ENCODE peak calls at places on chromosomes 12 and 14, in ten cellular contexts. U is brain microvascular endothelial cell, R is psoas muscle, P is gastrocnemius medialis, V is chondrocyte, S is body of pancreas, C is type B pancreatic cell, H is dorsolateral prefrontal cortex, G is tibial artery, Z is endothelial cell. O is an unnamed sample.

GRCh38 chr14:105058521-105059034 is 6.7 kb downstream of the GPR132 start:
- DNase-seq in U (no peak), V (no peak), S (no peak), C (no peak), G (no peak), R (no peak), P (no peak), H (no peak), Z (no peak), O (no peak)

GRCh38 chr14:69479696-69480095 is 4.8 kb upstream of the PLEKHD1 start:
- DNase-seq in G (no peak), R (no peak), C (no peak), H (no peak), V (no peak), P (no peak), Z (no peak), S (no peak), U (no peak), O (no peak)

GRCh38 chr12:126572170-126572569 is 1506.9 kb downstream of the AACS start:
- DNase-seq in Z (no peak), R (no peak), U (no peak), H (no peak), V (no peak), S (no peak), P (no peak), G (no peak), C (no peak), O (no peak)

GRCh38 chr12:83971781-83972180 is 940.8 kb downstream of the SLC6A15 start:
- DNase-seq in V (no peak), U (no peak), P (no peak), C (no peak), R (no peak), S (no peak), H (no peak), Z (no peak), G (no peak), O (no peak)

GRCh38 chr12:26783791-26784379 is 49.1 kb downstream of the ITPR2 start:
- DNase-seq in V (no peak), G (no peak), S (no peak), H (no peak), R (no peak), C (no peak), U (no peak), P (no peak), Z (no peak), O (no peak)

GRCh38 chr14:31362746-31363145 is 57.6 kb downstream of the HEATR5A start:
- DNase-seq in V (no peak), C (no peak), S (no peak), H (no peak), Z (no peak), R (no peak), U (no peak), P (no peak), G (no peak), O (no peak)

GRCh38 chr14:50006141-50006540 is 110.2 kb downstream of the VCPKMT start:
- DNase-seq in R (no peak), H (no peak), S (no peak), C (no peak), P (no peak), U (no peak), G (no peak), V (no peak), Z (no peak), O (no peak)

GRCh38 chr12:89618113-89618862 is 90.3 kb downstream of the ATP2B1 start:
- DNase-seq in H (no peak), U (peak), P (no peak), R (no peak), S (no peak), G (no peak), Z (no peak), V (no peak), C (no peak), O (no peak)

GRCh38 chr12:70359458-70360197 is 6.5 kb upstream of the KCNMB4 start:
- DNase-seq in R (no peak), V (no peak), P (no peak), C (no peak), S (no peak), Z (no peak), H (no peak), U (no peak), G (no peak), O (no peak)

GRCh38 chr14:59483360-59483759 is 848 bp downstream of the L3HYPDH start:
- DNase-seq in G (no peak), Z (no peak), V (no peak), P (no peak), S (no peak), C (no peak), H (no peak), U (peak), R (peak), O (no peak)

GRCh38 chr12:26523708-26524150 is 309.3 kb downstream of the ITPR2 start:
- DNase-seq in Z (no peak), C (no peak), H (peak), V (no peak), G (peak), R (peak), P (peak), S (peak), U (peak), O (no peak)

GRCh38 chr14:54207476-54207875 is 189.3 kb upstream of the CDKN3 start:
- DNase-seq in V (no peak), U (no peak), Z (no peak), S (no peak), G (no peak), C (no peak), H (no peak), R (no peak), P (no peak), O (no peak)

GRCh38 chr14:79057333-79057732 is 887.2 kb downstream of the NRXN3 start:
- DNase-seq in P (no peak), S (no peak), C (no peak), G (no peak), U (no peak), R (no peak), H (no peak), V (no peak), Z (no peak), O (no peak)

GRCh38 chr12:52691765-52692150 is 11.6 kb upstream of the KRT1 start:
- DNase-seq in P (no peak), H (no peak), V (no peak), U (no peak), R (no peak), S (no peak), C (no peak), Z (no peak), G (no peak), O (no peak)

GRCh38 chr12:52693261-52693660 is 10.1 kb downstream of the KRT77 start:
- DNase-seq in P (peak), U (no peak), R (no peak), S (no peak), H (no peak), Z (no peak), G (no peak), C (no peak), V (no peak), O (no peak)

GRCh38 chr12:52691076-52691764 is 11.0 kb upstream of the KRT1 start:
- DNase-seq in Z (peak), R (peak), V (no peak), C (no peak), U (no peak), S (peak), P (no peak), G (no peak), H (peak), O (no peak)

GRCh38 chr12:52690351-52691075 is 10.3 kb upstream of the KRT1 start:
- DNase-seq in H (no peak), U (no peak), R (no peak), C (no peak), S (no peak), G (no peak), V (no peak), Z (no peak), P (no peak), O (no peak)

DNA sequence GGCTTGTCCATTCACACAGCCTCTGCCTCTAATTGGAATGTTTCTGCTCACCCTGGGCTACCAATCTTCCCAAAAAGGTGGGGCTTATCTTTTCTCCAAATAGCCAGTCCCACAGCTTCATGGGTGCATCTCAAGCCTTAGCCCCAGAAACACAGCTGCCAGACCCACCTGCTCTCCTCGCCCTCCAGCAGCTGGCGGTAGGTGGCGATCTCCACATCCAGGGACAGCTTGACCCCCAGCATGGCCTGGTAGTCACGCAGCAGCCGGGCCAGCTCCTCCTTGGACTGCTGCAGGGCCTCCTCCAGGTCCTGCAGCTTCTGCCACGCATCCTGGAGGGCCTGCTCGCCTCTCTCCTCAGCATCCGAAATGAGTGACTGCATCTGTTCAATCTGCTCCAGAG is 11.1 kb downstream of the KRT77 start:
- DNase-seq in C (no peak), U (no peak), P (no peak), H (no peak), V (no peak), Z (peak), G (no peak), S (no peak), R (no peak), O (peak)
- TF ChIP-seq CTCF in C (peak), U (peak), P (no peak), H (no peak), V (peak), Z (no peak), G (no peak), S (no peak), R (no peak), O (peak)

GRCh38 chr14:106185837-106186233 is 659.5 kb downstream of the TMEM121 start:
- DNase-seq in C (no peak), Z (no peak), G (no peak), P (no peak), R (no peak), V (no peak), S (no peak), H (no peak), U (no peak), O (no peak)
- TF ChIP-seq CTCF in C (no peak), Z (no peak), G (no peak), P (no peak), R (no peak), V (no peak), S (no peak), H (no peak), U (no peak), O (no peak)

DNA sequence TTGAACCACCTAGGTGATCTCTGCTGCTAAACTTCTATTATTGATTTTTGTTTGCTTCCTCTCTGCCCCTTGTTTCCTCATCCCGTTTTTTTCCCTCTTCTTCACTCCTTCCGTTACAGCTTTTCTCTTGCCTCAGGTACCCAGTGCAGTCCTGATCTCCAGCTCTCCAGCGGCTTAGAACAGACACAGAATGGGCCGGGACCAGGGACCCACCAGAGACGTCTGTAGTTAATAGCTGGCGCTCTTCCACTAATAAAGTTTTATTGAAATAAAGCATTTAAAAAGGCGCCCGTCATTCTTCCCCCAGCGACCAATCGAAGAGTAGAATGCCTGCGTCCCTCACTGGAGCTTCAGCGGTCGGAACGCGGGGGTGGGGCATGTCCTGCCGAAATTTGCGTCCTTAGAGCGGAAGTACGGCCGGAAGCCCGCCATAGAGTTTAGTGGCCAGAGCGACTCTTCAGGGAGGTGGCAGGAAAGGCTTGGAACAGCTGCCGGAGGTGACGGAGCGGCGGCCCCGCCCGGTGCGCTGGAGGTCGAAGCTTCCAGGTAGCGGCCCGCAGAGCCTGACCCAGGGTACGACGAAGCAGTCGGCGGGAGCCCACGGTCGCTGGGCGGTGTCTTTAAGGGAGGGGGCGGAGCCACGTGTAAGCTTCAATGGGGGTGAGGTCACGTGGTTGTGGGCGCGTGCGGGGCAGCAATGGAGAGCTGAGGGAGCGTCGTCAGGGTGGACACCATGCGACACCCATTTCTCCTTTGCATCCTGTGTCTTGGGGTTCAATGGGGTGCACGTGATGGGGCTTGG is at the start of gene COPS7A:
- DNase-seq in R (peak), G (peak), S (peak), V (peak), U (peak), P (peak), H (peak), Z (peak), C (peak), O (peak)
- TF ChIP-seq CTCF in R (no peak), G (peak), S (no peak), V (no peak), U (no peak), P (no peak), H (peak), Z (no peak), C (peak), O (no peak)

DNA sequence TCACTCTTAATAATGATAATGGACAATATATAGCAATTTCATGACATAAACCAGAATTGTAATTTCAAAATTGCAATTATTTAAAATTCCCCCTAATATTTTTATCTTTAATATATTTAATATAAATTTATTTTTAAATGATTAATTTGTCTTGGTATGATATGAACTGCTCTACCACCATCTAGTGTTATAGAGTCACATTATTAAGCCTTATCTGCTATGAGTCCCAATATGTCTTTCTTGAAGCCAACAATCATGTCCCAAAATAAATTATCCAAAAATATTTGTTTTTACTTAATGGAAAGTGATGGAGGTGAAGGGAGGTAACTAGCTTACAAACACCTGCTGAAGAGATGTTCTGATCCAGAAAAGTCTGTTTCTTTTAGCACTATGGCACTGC is 151.4 kb downstream of the KCNC2 start:
- DNase-seq in H (no peak), Z (no peak), S (no peak), V (no peak), P (no peak), C (no peak), G (no peak), R (no peak), U (no peak), O (no peak)
- TF ChIP-seq CTCF in H (no peak), Z (no peak), S (no peak), V (peak), P (no peak), C (no peak), G (no peak), R (peak), U (no peak), O (no peak)

DNA sequence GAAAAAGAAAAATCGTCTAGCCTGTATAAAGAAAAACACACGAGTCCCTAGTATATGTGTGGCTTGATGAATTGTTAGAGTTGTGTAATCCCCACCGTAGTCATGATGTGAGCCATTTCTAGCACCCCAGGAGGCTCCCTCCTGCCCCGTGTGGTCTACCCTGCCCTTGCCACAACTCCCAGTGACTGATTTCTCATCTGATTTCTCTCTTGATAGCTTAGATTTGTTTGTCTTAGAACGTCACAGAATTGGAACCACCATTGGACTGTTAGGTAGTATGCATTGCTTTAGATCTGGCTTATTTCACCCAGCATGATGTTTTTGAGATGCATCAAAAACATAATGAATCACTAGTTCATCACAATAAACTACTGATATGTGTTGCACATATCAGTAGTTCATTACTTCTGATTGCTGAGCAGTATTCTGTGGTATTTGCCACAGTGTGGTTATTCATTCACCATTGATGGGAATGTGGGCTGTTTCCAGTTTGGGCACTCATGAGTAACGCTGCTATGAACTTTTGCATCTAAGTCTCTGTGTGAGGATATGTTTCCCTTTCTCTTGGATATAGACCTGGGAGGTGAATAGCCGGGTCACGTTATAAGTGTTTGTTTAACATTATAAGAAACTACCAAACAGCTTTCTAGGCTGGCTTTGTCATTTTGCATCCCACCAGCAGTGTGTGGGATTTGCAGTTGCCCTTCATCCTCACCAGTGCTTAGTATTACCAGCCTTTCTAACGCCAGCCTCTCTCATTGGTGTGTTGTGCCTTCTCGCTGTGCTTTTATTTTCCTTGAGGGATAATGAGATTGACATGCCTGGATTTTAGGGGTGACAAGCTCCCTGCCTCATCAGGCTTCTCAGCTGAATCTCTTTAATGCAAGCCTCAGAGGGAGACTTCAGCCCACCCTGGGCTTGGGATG is 31.9 kb upstream of the NCOR2 start:
- DNase-seq in P (no peak), S (no peak), C (no peak), G (no peak), U (peak), Z (no peak), R (no peak), H (no peak), V (no peak), O (no peak)
- TF ChIP-seq CTCF in P (no peak), S (no peak), C (no peak), G (no peak), U (peak), Z (no peak), R (no peak), H (no peak), V (no peak), O (no peak)